ENCODE peak calls at places on chromosomes 16 and 17, in four cellular contexts. G, A, N and K are unnamed samples.

GRCh38 chr16:11768850-11769249 is 26.2 kb upstream of the TXNDC11 start:
- DNase-seq in G (no peak), A (no peak), N (peak; percentile 75), K (no peak)

GRCh38 chr16:85238233-85238647 is 126.0 kb upstream of the CIBAR2 start:
- DNase-seq in G (peak; percentile 88), A (peak; percentile 97), N (no peak), K (peak; percentile 51)

GRCh38 chr17:40093580-40094201 is 6.7 kb downstream of the NR1D1 start:
- DNase-seq in G (no peak), A (no peak), N (no peak), K (no peak)

GRCh38 chr17:80832888-80833583 is 158.6 kb upstream of the CHMP6 start:
- DNase-seq in G (peak; percentile 99), A (peak; percentile 98), N (peak; percentile 94), K (peak; percentile 77)

GRCh38 chr16:63066552-63066951 is 1030.3 kb upstream of the CDH8 start:
- DNase-seq in G (no peak), A (no peak), N (no peak), K (no peak)

GRCh38 chr17:40548982-40549680 is 16.1 kb downstream of the CCR7 start:
- DNase-seq in G (peak; percentile 51), A (peak; percentile 85), N (no peak), K (no peak)

GRCh38 chr17:37513711-37514110 is 24.0 kb downstream of the DUSP14 start:
- DNase-seq in G (peak; percentile 55), A (no peak), N (no peak), K (no peak)

GRCh38 chr17:73595068-73595865 is 49.0 kb downstream of the SDK2 start:
- DNase-seq in G (peak; percentile 96), A (peak; percentile 26), N (peak; percentile 12), K (peak; percentile 69)

GRCh38 chr17:50267074-50267841 is 7.0 kb upstream of the TMEM92 start:
- DNase-seq in G (peak; percentile 59), A (peak; percentile 62), N (no peak), K (no peak)

GRCh38 chr17:16878084-16878483 is 93.8 kb downstream of the TNFRSF13B start:
- DNase-seq in G (peak; percentile 31), A (no peak), N (no peak), K (no peak)

GRCh38 chr16:55035037-55035436 is 104.4 kb downstream of the IRX5 start:
- DNase-seq in G (peak; percentile 92), A (peak; percentile 22), N (peak; percentile 46), K (peak; percentile 76)

GRCh38 chr17:83100853-83101391 is 21.5 kb downstream of the METRNL start:
- DNase-seq in G (no peak), A (no peak), N (no peak), K (no peak)

GRCh38 chr16:50599494-50599893 is 51.3 kb downstream of the NKD1 start:
- DNase-seq in G (no peak), A (no peak), N (no peak), K (no peak)